ENCODE peak calls at places on chromosomes 4 and X, in four cellular contexts. G, Q, F and I are unnamed samples.
A peak's percentile ranks its signal among the peaks of the same experiment; 100 is the strongest.

GRCh38 chr4:92864176-92864575 is 560.4 kb downstream of the GRID2 start:
- DNase-seq in G (no peak), Q (no peak), F (no peak), I (no peak)

GRCh38 chr4:27024807-27025206 is 164.2 kb downstream of the STIM2 start:
- DNase-seq in G (no peak), Q (no peak), F (no peak), I (no peak)

GRCh38 chr4:155032521-155033229 is 175.8 kb upstream of the NPY2R start:
- DNase-seq in G (no peak), Q (no peak), F (no peak), I (no peak)

GRCh38 chr4:152073738-152074137 is 312.9 kb upstream of the GATB start:
- DNase-seq in G (no peak), Q (no peak), F (no peak), I (no peak)

GRCh38 chr4:8702516-8703400 is 110.2 kb downstream of the CPZ start:
- DNase-seq in G (no peak), Q (no peak), F (no peak), I (peak; percentile 71)

GRCh38 chr4:4981827-4982226 is 37.4 kb downstream of the CYTL1 start:
- DNase-seq in G (no peak), Q (no peak), F (no peak), I (no peak)

GRCh38 chr4:15149842-15150592 is 147.7 kb downstream of the CPEB2 start:
- DNase-seq in G (peak; percentile 66), Q (peak; percentile 37), F (peak; percentile 27), I (peak; percentile 77)

GRCh38 chr4:74042681-74043080 is 4.2 kb upstream of the CXCL3 start:
- DNase-seq in G (no peak), Q (no peak), F (no peak), I (no peak)

GRCh38 chr4:145921231-145921630 is 17.4 kb downstream of the ZNF827 start:
- DNase-seq in G (no peak), Q (no peak), F (no peak), I (no peak)

GRCh38 chrX:128781506-128781905 is 729.3 kb upstream of the ACTRT1 start:
- DNase-seq in G (no peak), Q (no peak), F (no peak), I (no peak)

GRCh38 chr4:53026233-53026632 is 164.1 kb downstream of the RASL11B start:
- DNase-seq in G (no peak), Q (no peak), F (no peak), I (no peak)

GRCh38 chrX:53263597-53264094 is 17.7 kb downstream of the IQSEC2 start:
- DNase-seq in G (no peak), Q (no peak), F (peak; percentile 59), I (no peak)

GRCh38 chr4:186693159-186693815 is 30.4 kb downstream of the FAT1 start:
- DNase-seq in G (peak; percentile 79), Q (peak; percentile 11), F (peak; percentile 33), I (peak; percentile 86)

GRCh38 chrX:48578661-48579128 is 4.4 kb downstream of the RBM3 start:
- DNase-seq in G (no peak), Q (no peak), F (no peak), I (no peak)

GRCh38 chr4:100738388-100739165 is 220.8 kb upstream of the EMCN start:
- DNase-seq in G (no peak), Q (no peak), F (peak; percentile 79), I (no peak)

GRCh38 chrX:10199212-10199611 is 42.4 kb downstream of the CLCN4 start:
- DNase-seq in G (peak; percentile 19), Q (no peak), F (no peak), I (no peak)

GRCh38 chr4:143241892-143242291 is 57.2 kb downstream of the USP38 start:
- DNase-seq in G (no peak), Q (no peak), F (no peak), I (no peak)

GRCh38 chr4:78962597-78963115 is 23.4 kb upstream of the PAQR3 start:
- DNase-seq in G (no peak), Q (no peak), F (no peak), I (no peak)

GRCh38 chr4:6546681-6547447 is 28.1 kb upstream of the MAN2B2 start:
- DNase-seq in G (no peak), Q (no peak), F (peak; percentile 57), I (no peak)

GRCh38 chr4:1465173-1466033 is 59.2 kb upstream of the NKX1-1 start:
- DNase-seq in G (no peak), Q (no peak), F (no peak), I (no peak)

GRCh38 chr4:28073860-28074555 is 1213.4 kb downstream of the STIM2 start:
- DNase-seq in G (no peak), Q (no peak), F (peak; percentile 59), I (no peak)

GRCh38 chrX:21740329-21741274 is 17.3 kb downstream of the SMPX start:
- DNase-seq in G (peak; percentile 11), Q (peak; percentile 32), F (no peak), I (no peak)

GRCh38 chrX:74242050-74242449 is 61.9 kb upstream of the ZCCHC13 start:
- DNase-seq in G (no peak), Q (no peak), F (no peak), I (no peak)

GRCh38 chrX:19640063-19640462 is 124.8 kb upstream of the MAP3K15 start:
- DNase-seq in G (no peak), Q (no peak), F (no peak), I (no peak)

GRCh38 chr4:67366341-67366861 is 178.9 kb downstream of the CENPC start:
- DNase-seq in G (no peak), Q (no peak), F (no peak), I (no peak)

GRCh38 chr4:153341575-153342090 is 2.9 kb upstream of the MND1 start:
- DNase-seq in G (no peak), Q (no peak), F (peak; percentile 35), I (no peak)

GRCh38 chrX:111511477-111511876 is at the start of gene SERTM2:
- DNase-seq in G (no peak), Q (no peak), F (no peak), I (no peak)

GRCh38 chr4:144894525-144894924 is 203.5 kb downstream of the ANAPC10 start:
- DNase-seq in G (no peak), Q (peak; percentile 7), F (peak; percentile 46), I (no peak)

GRCh38 chrX:150546711-150547153 is 21.7 kb upstream of the MTM1 start:
- DNase-seq in G (no peak), Q (no peak), F (no peak), I (no peak)

GRCh38 chr4:117691572-117692351 is 342.5 kb upstream of the NDST3 start:
- DNase-seq in G (no peak), Q (no peak), F (no peak), I (no peak)

DNA sequence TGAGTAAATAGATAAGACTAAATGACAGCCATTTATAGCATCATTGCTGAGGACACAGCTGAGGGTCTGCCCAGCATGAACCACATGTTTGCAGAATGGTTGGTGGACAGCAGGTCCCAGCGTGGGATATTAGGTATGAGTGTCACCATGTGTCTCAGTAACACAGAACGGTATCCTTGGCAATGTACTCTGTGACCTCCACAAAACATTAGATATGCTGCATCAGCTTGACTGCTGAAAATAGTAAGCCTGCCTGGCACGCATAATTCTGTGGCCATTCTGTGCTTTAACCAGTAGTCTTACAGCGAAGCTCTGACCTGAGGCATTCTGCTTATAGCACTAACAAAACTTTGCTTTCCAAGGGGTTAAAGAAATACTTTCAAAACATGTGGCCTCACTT is 32.0 kb downstream of the LIMCH1 start:
- DNase-seq in G (no peak), Q (peak; percentile 43), F (no peak), I (no peak)
- TF ChIP-seq CTCF in G (no peak), Q (no peak), F (no peak), I (no peak)

GRCh38 chr4:16967722-16968121 is 69.3 kb upstream of the LDB2 start:
- DNase-seq in G (peak; percentile 51), Q (peak; percentile 18), F (no peak), I (peak; percentile 81)

GRCh38 chr4:16969696-16970135 is 71.3 kb upstream of the LDB2 start:
- DNase-seq in G (no peak), Q (no peak), F (no peak), I (peak; percentile 82)
- TF ChIP-seq POLR2A in G (no peak), Q (no peak), F (no peak), I (no peak)

GRCh38 chr4:23720556-23720955 is 169.3 kb downstream of the PPARGC1A start:
- DNase-seq in G (no peak), Q (no peak), F (no peak), I (no peak)

GRCh38 chr4:23718435-23718834 is 171.4 kb downstream of the PPARGC1A start:
- DNase-seq in G (no peak), Q (no peak), F (no peak), I (no peak)

DNA sequence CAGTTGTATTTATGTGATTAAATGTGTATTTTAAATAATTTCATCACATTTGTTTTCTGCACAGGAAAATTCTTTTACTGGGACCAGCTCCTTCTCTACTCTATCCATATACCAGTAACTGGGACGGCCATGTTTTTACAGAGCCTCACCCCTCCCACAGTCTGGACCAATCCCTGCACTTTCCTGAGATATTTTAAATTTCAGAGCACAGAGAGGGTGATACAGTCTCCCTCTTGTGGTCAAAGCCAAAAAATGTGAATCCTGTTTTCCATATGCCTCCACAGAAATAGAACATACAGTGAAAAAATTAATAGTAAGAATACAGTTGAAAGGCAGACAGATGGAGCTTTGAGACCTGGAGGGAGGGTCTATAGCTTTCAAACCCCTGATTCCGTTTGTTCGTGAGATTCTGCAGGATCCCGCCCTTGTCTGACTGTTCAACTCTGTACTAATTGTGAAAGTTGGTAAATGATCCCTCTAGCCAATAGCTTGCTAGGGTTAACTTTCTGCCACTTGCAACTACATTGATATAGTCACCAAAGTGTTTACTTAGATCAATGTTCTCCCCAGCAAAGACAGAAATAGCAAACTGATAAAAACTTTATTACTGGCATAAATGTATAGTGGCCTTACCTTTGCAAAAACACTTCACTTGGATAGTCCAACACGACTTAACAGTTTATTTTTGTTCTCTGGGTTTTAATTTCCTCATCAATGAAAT is 172.2 kb downstream of the PPARGC1A start:
- DNase-seq in G (no peak), Q (no peak), F (no peak), I (no peak)
- TF ChIP-seq CTCF in G (no peak), Q (peak; percentile 26), F (peak; percentile 30), I (peak; percentile 23)

GRCh38 chr4:2733001-2733843 is 22.9 kb downstream of the TNIP2 start:
- DNase-seq in G (no peak), Q (no peak), F (no peak), I (no peak)
- TF ChIP-seq POLR2A in G (no peak), Q (no peak), F (no peak), I (no peak)

GRCh38 chr4:128675083-128675482 is 134.4 kb upstream of the JADE1 start:
- DNase-seq in G (no peak), Q (no peak), F (no peak), I (no peak)
- TF ChIP-seq CTCF in G (no peak), Q (no peak), F (no peak), I (no peak)

GRCh38 chr4:75673027-75673958 is at the start of gene G3BP2:
- DNase-seq in G (peak; percentile 93), Q (peak; percentile 98), F (peak; percentile 98), I (peak; percentile 99)
- TF ChIP-seq POLR2A in G (peak; percentile 83), Q (peak; percentile 97), F (peak; percentile 87), I (peak; percentile 68)

DNA sequence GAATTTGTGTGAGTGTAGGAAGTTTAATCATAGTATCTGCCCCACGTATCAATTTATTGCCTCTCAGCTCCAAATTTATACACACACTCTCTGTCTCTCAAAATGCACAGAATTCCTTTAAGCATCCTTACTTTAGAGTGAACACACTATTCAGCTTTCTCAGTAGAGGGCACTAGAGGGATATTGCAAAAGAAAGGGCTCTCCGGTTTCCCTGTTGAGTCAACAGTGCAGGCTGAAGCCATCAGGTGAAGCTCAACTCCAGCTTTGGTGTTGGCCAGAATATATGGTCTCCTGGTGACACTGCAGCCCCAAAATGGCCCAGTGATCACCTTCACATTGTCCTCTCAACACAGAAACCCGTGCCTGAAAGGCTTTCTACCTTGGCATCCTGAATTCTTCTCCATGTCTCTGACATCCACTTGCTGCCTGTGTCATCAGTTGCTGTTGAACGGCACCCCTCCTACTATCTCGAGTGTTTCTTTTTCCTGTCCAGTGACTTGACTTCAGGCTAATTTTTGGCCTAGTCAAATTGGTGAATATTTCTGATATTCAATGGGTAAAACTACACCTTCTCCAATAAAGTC is 670.5 kb downstream of the GABRG1 start:
- DNase-seq in G (no peak), Q (no peak), F (no peak), I (no peak)
- TF ChIP-seq CTCF in G (peak; percentile 22), Q (no peak), F (no peak), I (no peak)